ENCODE peak calls at places on chromosomes 16 and 17, in seven cellular contexts. E is transverse colon, P is GM12865, L is A549, K is body of pancreas, W is heart left ventricle, B is cardiac muscle cell. F is an unnamed sample.
A peak's percentile ranks its signal among the peaks of the same experiment; 100 is the strongest.

GRCh38 chr17:38322897-38323296 is 20.9 kb downstream of the GPR179 start:
- DNase-seq in E (no peak), L (no peak), W (no peak), P (no peak), K (no peak), B (no peak), F (no peak)

GRCh38 chr16:38941-39892 is 14.2 kb downstream of the POLR3K start:
- DNase-seq in E (peak; percentile 77), K (no peak), B (no peak), P (peak; percentile 81), W (no peak), L (no peak), F (no peak)

GRCh38 chr16:69326172-69326873 is 4.1 kb downstream of the PDF start:
- DNase-seq in K (peak; percentile 48), L (no peak), B (no peak), E (peak; percentile 62), P (no peak), W (no peak), F (peak; percentile 97)

GRCh38 chr16:81873843-81874752 is 95.0 kb downstream of the PLCG2 start:
- DNase-seq in K (peak; percentile 77), L (peak; percentile 59), P (peak; percentile 81), E (peak; percentile 51), B (peak; percentile 75), W (peak; percentile 41), F (no peak)

GRCh38 chr17:69567130-69567529 is 152.6 kb downstream of the MAP2K6 start:
- DNase-seq in K (no peak), L (no peak), P (no peak), W (no peak), B (peak; percentile 72), E (no peak), F (no peak)

GRCh38 chr17:17111401-17112393 is 69.4 kb downstream of the MPRIP start:
- DNase-seq in L (no peak), P (no peak), W (no peak), K (peak; percentile 32), E (no peak), B (no peak), F (no peak)

GRCh38 chr16:57764006-57764340 is 28.4 kb downstream of the KATNB1 start:
- DNase-seq in L (no peak), W (no peak), B (no peak), K (no peak), P (no peak), E (no peak), F (no peak)

GRCh38 chr17:40351185-40352043 is 13.1 kb downstream of the GJD3 start:
- DNase-seq in W (no peak), P (no peak), L (no peak), B (no peak), K (no peak), E (no peak), F (no peak)

GRCh38 chr17:1998426-1998784 is 26.7 kb downstream of the RTN4RL1 start:
- DNase-seq in P (no peak), L (no peak), B (no peak), K (peak; percentile 65), W (no peak), E (peak; percentile 38), F (no peak)

GRCh38 chr17:58572846-58573245 is 58.4 kb upstream of the MTMR4 start:
- DNase-seq in E (no peak), B (no peak), L (no peak), P (peak; percentile 12), K (no peak), W (no peak), F (no peak)

GRCh38 chr17:73091770-73092517 is 544 bp downstream of the SLC39A11 start:
- DNase-seq in B (peak; percentile 44), K (peak; percentile 69), L (peak; percentile 21), W (no peak), P (peak; percentile 33), E (peak; percentile 35), F (no peak)

GRCh38 chr17:75404223-75404738 is 1.2 kb downstream of the GRB2 start:
- DNase-seq in B (peak; percentile 84), K (peak; percentile 70), W (peak; percentile 55), E (peak; percentile 76), P (peak; percentile 73), L (peak; percentile 86), F (no peak)

GRCh38 chr16:65532218-65532617 is 410.4 kb upstream of the CDH11 start:
- DNase-seq in E (no peak), K (no peak), B (no peak), L (no peak), W (no peak), P (no peak), F (no peak)

GRCh38 chr17:17443173-17443572 is 33.6 kb upstream of the MED9 start:
- DNase-seq in B (no peak), L (no peak), E (no peak), W (no peak), P (no peak), K (no peak), F (no peak)

GRCh38 chr17:42132941-42133340 is 10.3 kb downstream of the HSPB9 start:
- DNase-seq in K (peak; percentile 76), E (peak; percentile 77), W (no peak), B (no peak), P (no peak), L (no peak), F (peak; percentile 67)

GRCh38 chr16:54929090-54930033 is 1.3 kb upstream of the IRX5 start:
- DNase-seq in L (peak; percentile 98), K (peak; percentile 100), E (peak; percentile 97), B (peak; percentile 100), P (peak; percentile 93), W (peak; percentile 100), F (peak; percentile 73)
- TF ChIP-seq CTCF in L (peak; percentile 24), K (no peak), E (no peak), B (no peak), P (no peak), W (no peak), F (no peak)

GRCh38 chr17:7719661-7720060 is 2.1 kb downstream of the DNAH2 start:
- DNase-seq in B (no peak), K (no peak), E (no peak), W (no peak), L (no peak), P (no peak), F (no peak)

GRCh38 chr17:7716299-7716886 is 1.2 kb upstream of the DNAH2 start:
- DNase-seq in P (no peak), K (no peak), E (no peak), B (no peak), L (no peak), W (no peak), F (no peak)

GRCh38 chr17:7714721-7715594 is 2.6 kb upstream of the DNAH2 start:
- DNase-seq in K (no peak), P (no peak), W (no peak), B (no peak), L (no peak), E (no peak), F (no peak)

GRCh38 chr17:7717756-7718350 is 309 bp downstream of the DNAH2 start:
- DNase-seq in K (peak; percentile 29), B (peak; percentile 14), P (no peak), W (no peak), L (no peak), E (no peak), F (no peak)

GRCh38 chr17:7716901-7717755 is at the start of gene DNAH2:
- DNase-seq in K (peak; percentile 87), P (peak; percentile 50), B (peak; percentile 96), L (peak; percentile 93), E (peak; percentile 78), W (peak; percentile 76), F (peak; percentile 13)
- H3K4me3 ChIP-seq in K (peak within 1 kb of the TSS; percentile 16), P (peak within 1 kb of the TSS; percentile 36), B (peak within 1 kb of the TSS; percentile 40), L (peak within 1 kb of the TSS; percentile 52), E (peak within 1 kb of the TSS; percentile 46), W (peak within 1 kb of the TSS; percentile 53), F (peak within 1 kb of the TSS; percentile 80)

GRCh38 chr17:15086776-15087175 is 178.3 kb downstream of the PMP22 start:
- DNase-seq in K (no peak), B (no peak), L (no peak), P (no peak), W (no peak), E (no peak), F (no peak)

GRCh38 chr17:15090533-15090932 is 174.6 kb downstream of the PMP22 start:
- DNase-seq in L (no peak), K (no peak), P (no peak), E (no peak), B (no peak), W (no peak), F (no peak)

GRCh38 chr17:15092261-15092660 is 172.9 kb downstream of the PMP22 start:
- DNase-seq in W (peak; percentile 31), B (peak; percentile 45), L (no peak), K (no peak), P (no peak), E (no peak), F (no peak)

GRCh38 chr17:15091825-15092224 is 173.3 kb downstream of the PMP22 start:
- DNase-seq in L (peak; percentile 26), K (no peak), B (no peak), W (no peak), P (no peak), E (no peak), F (no peak)

GRCh38 chr17:15087946-15088345 is 177.2 kb downstream of the PMP22 start:
- DNase-seq in E (no peak), B (peak; percentile 43), W (peak; percentile 72), K (no peak), L (no peak), P (no peak), F (no peak)
- TF ChIP-seq CTCF in E (no peak), B (no peak), W (no peak), K (no peak), L (no peak), P (no peak), F (no peak)

GRCh38 chr17:12789976-12790805 is 893 bp downstream of the ARHGAP44 start:
- DNase-seq in B (peak; percentile 36), P (no peak), W (no peak), K (peak; percentile 43), E (peak; percentile 34), L (no peak), F (no peak)

GRCh38 chr17:12790806-12791148 is 1.5 kb downstream of the ARHGAP44 start:
- DNase-seq in E (peak; percentile 17), K (no peak), B (no peak), L (no peak), P (no peak), W (no peak), F (no peak)

GRCh38 chr17:12794919-12795517 is 5.7 kb downstream of the ARHGAP44 start:
- DNase-seq in L (no peak), E (no peak), W (no peak), K (no peak), B (peak; percentile 28), P (no peak), F (no peak)

DNA sequence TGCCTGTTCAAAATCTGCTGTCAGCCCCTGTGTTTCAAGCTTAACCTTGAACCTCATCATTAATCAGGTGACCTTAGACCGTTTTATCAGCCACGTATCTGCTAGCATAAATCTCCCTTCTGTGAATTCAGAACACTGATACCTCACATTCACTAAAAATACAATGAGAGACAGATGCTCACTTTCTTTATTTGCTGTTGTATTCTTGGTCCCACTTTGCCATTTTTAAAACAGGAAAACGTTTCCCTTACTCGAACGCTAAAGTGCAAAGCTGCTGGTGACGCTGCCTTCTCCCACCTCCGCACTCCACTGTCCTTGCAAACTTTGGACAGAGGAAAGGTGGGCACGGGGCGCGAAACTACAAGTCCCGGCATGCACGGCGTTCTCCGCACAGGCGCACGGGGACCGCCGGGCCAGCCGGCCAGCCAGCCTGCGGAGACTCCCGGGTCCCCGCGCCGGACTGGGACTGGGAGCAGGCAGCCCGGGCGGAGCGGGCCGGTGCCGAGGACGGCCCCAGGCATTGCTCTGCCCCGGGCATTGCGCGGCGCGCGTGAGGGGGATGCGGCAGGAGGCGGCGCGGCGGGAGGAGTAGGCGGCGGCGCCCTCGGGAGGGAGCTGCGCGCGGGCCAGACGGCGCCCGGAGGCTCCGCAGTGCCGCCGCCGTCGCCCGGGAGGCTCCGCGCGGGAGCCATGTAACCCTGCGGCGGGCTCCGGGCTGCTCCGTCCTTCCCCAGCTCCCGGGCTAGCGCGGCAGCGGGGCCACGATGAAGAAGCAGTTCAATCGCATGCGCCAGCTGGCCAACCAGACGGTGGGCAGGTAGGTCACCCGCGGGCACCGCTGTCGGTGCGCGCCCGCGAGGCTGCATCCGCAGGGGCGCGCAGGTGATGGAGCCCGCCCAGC is at the start of gene ARHGAP44:
- DNase-seq in E (peak; percentile 73), P (peak; percentile 66), K (peak; percentile 73), L (peak; percentile 77), W (peak; percentile 66), B (peak; percentile 84), F (no peak)
- H3K4me3 ChIP-seq in E (peak within 1 kb of the TSS; percentile 86), P (peak within 1 kb of the TSS; percentile 56), K (peak within 1 kb of the TSS; percentile 77), L (peak within 1 kb of the TSS; percentile 74), W (peak within 1 kb of the TSS; percentile 65), B (peak within 1 kb of the TSS; percentile 92), F (peak within 1 kb of the TSS; percentile 63)

F was measured in epithelial cell of proximal tubule.